ENCODE peak calls at places on chromosomes 1 and 21, in nine cellular contexts. J, R, W, V, A, T, S, C and M are unnamed samples.

GRCh38 chr1:18151436-18151835 is 43.8 kb downstream of the IGSF21 start:
- DNase-seq in W (no peak), A (no peak), R (no peak), C (no peak), S (no peak), J (no peak), T (no peak), V (no peak), M (no peak)

GRCh38 chr21:31370281-31370892 is 26.3 kb upstream of the TIAM1 start:
- DNase-seq in J (no peak), V (no peak), S (no peak), R (no peak), C (no peak), W (no peak), A (no peak), T (no peak), M (no peak)

GRCh38 chr1:204336642-204337041 is 23.1 kb downstream of the PLEKHA6 start:
- DNase-seq in V (no peak), C (no peak), J (no peak), A (no peak), R (no peak), T (no peak), W (no peak), S (no peak), M (no peak)

GRCh38 chr1:244865028-244865371 is 657 bp upstream of the HNRNPU start:
- DNase-seq in S (no peak), J (no peak), R (no peak), C (no peak), W (peak), A (no peak), T (no peak), V (no peak), M (no peak)

GRCh38 chr1:44677201-44677520 is 2.6 kb downstream of the ARMH1 start:
- DNase-seq in T (no peak), R (peak), J (peak), S (no peak), A (no peak), C (peak), W (no peak), V (peak), M (peak)

GRCh38 chr21:25801217-25802015 is 66.6 kb downstream of the GABPA start:
- DNase-seq in J (peak), W (peak), C (peak), T (no peak), S (no peak), V (peak), R (no peak), A (peak), M (peak)

GRCh38 chr21:32886339-32886738 is 114.8 kb upstream of the PAXBP1 start:
- DNase-seq in R (no peak), W (no peak), V (no peak), J (no peak), S (no peak), T (no peak), A (no peak), C (peak), M (peak)

GRCh38 chr1:58628987-58629598 is 52.0 kb upstream of the TACSTD2 start:
- DNase-seq in T (no peak), A (no peak), S (no peak), W (no peak), V (no peak), C (no peak), R (peak), J (peak), M (peak)

GRCh38 chr1:1567152-1567830 is 7.4 kb downstream of the SSU72 start:
- DNase-seq in W (no peak), C (no peak), S (no peak), A (no peak), J (no peak), V (no peak), T (no peak), R (no peak), M (no peak)